ENCODE peak calls at places on chromosomes 1 and 21, in four cellular contexts. H is fibroblast of lung, F is lung, G is A549. M is an unnamed sample.

GRCh38 chr1:94654031-94654430 is 112.5 kb upstream of the F3 start:
- DNase-seq in H (peak; percentile 79), F (peak; percentile 29), G (peak; percentile 38), M (no peak)

GRCh38 chr1:44013949-44014348 is 17.3 kb downstream of the SLC6A9 start:
- DNase-seq in H (no peak), F (no peak), G (no peak), M (no peak)

GRCh38 chr1:169576241-169576933 is 9.9 kb downstream of the F5 start:
- DNase-seq in H (no peak), F (no peak), G (no peak), M (no peak)

GRCh38 chr1:201707027-201707426 is 121.9 kb upstream of the IPO9 start:
- DNase-seq in H (no peak), F (no peak), G (no peak), M (no peak)

GRCh38 chr1:117860906-117861610 is 68.4 kb downstream of the GDAP2 start:
- DNase-seq in H (peak; percentile 43), F (no peak), G (no peak), M (no peak)

GRCh38 chr1:1325288-1326074 is 879 bp downstream of the CPTP start:
- DNase-seq in H (no peak), F (no peak), G (no peak), M (no peak)

GRCh38 chr1:156961709-156962108 is 41.3 kb downstream of the LRRC71 start:
- DNase-seq in H (no peak), F (no peak), G (peak; percentile 41), M (no peak)

GRCh38 chr21:32585042-32585710 is at the start of gene TCP10L:
- DNase-seq in H (no peak), F (no peak), G (no peak), M (no peak)

GRCh38 chr1:152481869-152482664 is 28.5 kb upstream of the LCE5A start:
- DNase-seq in H (no peak), F (no peak), G (no peak), M (no peak)

GRCh38 chr1:248393050-248393449 is 9.8 kb upstream of the OR2T1 start:
- DNase-seq in H (no peak), F (no peak), G (no peak), M (no peak)

GRCh38 chr1:1291611-1292441 is 11.6 kb downstream of the SCNN1D start:
- DNase-seq in H (peak; percentile 61), F (peak; percentile 74), G (peak; percentile 69), M (peak; percentile 71)

GRCh38 chr21:32468567-32469175 is 56.2 kb downstream of the EVA1C start:
- DNase-seq in H (no peak), F (no peak), G (no peak), M (no peak)

GRCh38 chr21:44548922-44549321 is 2.4 kb downstream of the KRTAP10-2 start:
- DNase-seq in H (peak; percentile 9), F (peak; percentile 24), G (no peak), M (no peak)

GRCh38 chr1:201530741-201531521 is 8.0 kb upstream of the NAV1 start:
- DNase-seq in H (peak; percentile 82), F (peak; percentile 69), G (peak; percentile 75), M (peak; percentile 33)

GRCh38 chr1:28582248-28582615 is 9.8 kb upstream of the RAB42 start:
- DNase-seq in H (peak; percentile 43), F (no peak), G (peak; percentile 32), M (no peak)

GRCh38 chr21:25911730-25912401 is 177.1 kb downstream of the GABPA start:
- DNase-seq in H (peak; percentile 68), F (no peak), G (no peak), M (no peak)

GRCh38 chr21:39666026-39666425 is 53.3 kb downstream of the B3GALT5 start:
- DNase-seq in H (no peak), F (no peak), G (no peak), M (no peak)

GRCh38 chr1:12511516-12512468 is 106.2 kb downstream of the DHRS3 start:
- DNase-seq in H (peak; percentile 44), F (no peak), G (no peak), M (no peak)

GRCh38 chr1:119008483-119009299 is 20.5 kb upstream of the TBX15 start:
- DNase-seq in H (peak; percentile 47), F (no peak), G (peak; percentile 37), M (no peak)

GRCh38 chr1:6488602-6489382 is 2.7 kb downstream of the PLEKHG5 start:
- DNase-seq in H (no peak), F (no peak), G (no peak), M (no peak)

GRCh38 chr1:22398656-22399420 is 52.8 kb upstream of the ZBTB40 start:
- DNase-seq in H (peak; percentile 49), F (no peak), G (no peak), M (no peak)

GRCh38 chr1:53583021-53583902 is 124.1 kb downstream of the DMRTB1 start:
- DNase-seq in H (no peak), F (no peak), G (no peak), M (no peak)

GRCh38 chr1:160748877-160749269 is 9.8 kb downstream of the SLAMF7 start:
- DNase-seq in H (no peak), F (no peak), G (peak; percentile 12), M (no peak)

GRCh38 chr1:200184196-200184595 is 156.7 kb downstream of the NR5A2 start:
- DNase-seq in H (peak; percentile 64), F (peak; percentile 92), G (peak; percentile 83), M (no peak)

GRCh38 chr1:43329995-43330751 is 7.4 kb upstream of the MPL start:
- DNase-seq in H (peak; percentile 88), F (peak; percentile 50), G (no peak), M (no peak)

GRCh38 chr21:26918318-26919065 is 48.4 kb downstream of the ADAMTS5 start:
- DNase-seq in H (peak; percentile 15), F (no peak), G (no peak), M (no peak)

GRCh38 chr1:230416430-230416829 is 9.7 kb downstream of the PGBD5 start:
- DNase-seq in H (no peak), F (no peak), G (no peak), M (no peak)

DNA sequence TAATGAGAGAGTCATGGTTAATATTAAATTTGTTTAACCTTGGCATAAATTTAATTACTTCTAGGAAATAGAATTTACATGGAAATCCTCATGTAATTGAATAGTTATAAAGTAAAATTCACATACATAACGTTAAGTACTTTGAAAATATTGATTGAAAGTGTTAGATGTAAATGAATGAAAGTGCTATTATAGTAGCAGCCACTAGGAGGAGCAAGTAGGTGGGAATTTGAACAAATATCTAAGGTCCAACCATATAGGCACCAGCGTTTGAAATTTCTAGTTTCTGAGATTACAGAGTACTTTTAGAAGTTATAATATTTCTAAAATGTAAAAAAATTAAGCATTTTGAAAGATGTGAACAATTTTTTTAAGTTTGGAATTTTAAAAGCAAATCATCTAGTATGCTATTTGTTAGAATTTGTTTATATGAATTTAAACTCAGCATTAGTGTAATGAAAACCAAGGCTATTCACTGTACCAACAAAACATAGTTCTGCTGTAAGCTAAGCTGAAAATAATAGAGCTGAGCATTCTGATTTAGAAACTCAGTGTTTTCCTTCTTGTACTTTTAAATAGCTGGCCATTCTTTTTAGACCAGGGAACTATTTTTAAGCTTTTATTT is 3.3 kb downstream of the B3GALT2 start:
- DNase-seq in H (peak; percentile 39), F (no peak), G (peak; percentile 54), M (no peak)
- H3K4me3 ChIP-seq in H (peak overlapping the region; percentile 8), F (no peak overlapping the region), G (no peak overlapping the region), M (no peak overlapping the region)

GRCh38 chr1:35563166-35563565 is 5.6 kb downstream of the NCDN start:
- DNase-seq in H (no peak), F (no peak), G (no peak), M (no peak)

GRCh38 chr1:35561972-35562680 is 4.5 kb downstream of the NCDN start:
- DNase-seq in H (no peak), F (no peak), G (no peak), M (no peak)

GRCh38 chr1:35559317-35559944 is 1.8 kb downstream of the NCDN start:
- DNase-seq in H (no peak), F (no peak), G (no peak), M (no peak)

GRCh38 chr1:35560256-35561225 is 2.9 kb downstream of the NCDN start:
- DNase-seq in H (no peak), F (no peak), G (no peak), M (no peak)

DNA sequence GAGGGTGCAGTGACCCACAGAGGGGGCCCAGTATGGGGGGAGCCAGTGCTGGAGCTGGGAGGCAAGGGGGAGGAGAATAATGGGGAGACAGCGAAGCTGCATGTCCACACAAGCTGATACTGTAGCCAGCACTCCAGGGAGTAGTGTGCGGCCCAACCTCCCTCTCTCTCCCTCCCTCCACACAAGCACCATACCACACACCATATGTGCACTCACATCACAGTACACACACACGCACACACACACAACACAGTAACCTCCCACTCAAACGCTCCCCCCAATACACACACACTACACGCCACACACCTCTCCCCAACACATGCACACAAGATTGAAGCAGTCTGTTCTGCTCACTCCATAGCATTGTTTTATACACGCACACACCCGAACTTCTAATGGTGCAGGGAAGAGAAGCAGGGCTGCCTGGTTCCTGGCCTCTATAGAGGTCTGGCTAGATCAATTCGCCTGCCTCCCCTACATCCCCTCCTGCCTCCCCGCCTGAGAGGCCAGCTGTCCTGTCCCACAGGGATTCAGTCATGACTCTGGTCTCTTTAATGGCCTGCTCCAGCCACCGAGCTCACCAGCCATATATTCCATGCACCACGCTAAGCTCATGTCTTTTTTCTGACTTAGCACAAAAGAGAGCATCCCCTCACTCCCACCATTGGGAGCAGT is 3.8 kb downstream of the NCDN start:
- DNase-seq in H (no peak), F (no peak), G (no peak), M (no peak)
- H3K4me3 ChIP-seq in H (no peak overlapping the region), F (no peak overlapping the region), G (no peak overlapping the region), M (no peak overlapping the region)

GRCh38 chr21:38123626-38124025 is 133.2 kb upstream of the KCNJ15 start:
- DNase-seq in H (no peak), F (no peak), G (no peak), M (no peak)

GRCh38 chr21:38119793-38120192 is 137.0 kb upstream of the KCNJ15 start:
- DNase-seq in H (no peak), F (no peak), G (no peak), M (no peak)

GRCh38 chr21:38115870-38116269 is 140.9 kb upstream of the KCNJ15 start:
- DNase-seq in H (no peak), F (no peak), G (no peak), M (no peak)

GRCh38 chr21:38121888-38122705 is 134.7 kb upstream of the KCNJ15 start:
- DNase-seq in H (peak; percentile 36), F (no peak), G (no peak), M (no peak)

DNA sequence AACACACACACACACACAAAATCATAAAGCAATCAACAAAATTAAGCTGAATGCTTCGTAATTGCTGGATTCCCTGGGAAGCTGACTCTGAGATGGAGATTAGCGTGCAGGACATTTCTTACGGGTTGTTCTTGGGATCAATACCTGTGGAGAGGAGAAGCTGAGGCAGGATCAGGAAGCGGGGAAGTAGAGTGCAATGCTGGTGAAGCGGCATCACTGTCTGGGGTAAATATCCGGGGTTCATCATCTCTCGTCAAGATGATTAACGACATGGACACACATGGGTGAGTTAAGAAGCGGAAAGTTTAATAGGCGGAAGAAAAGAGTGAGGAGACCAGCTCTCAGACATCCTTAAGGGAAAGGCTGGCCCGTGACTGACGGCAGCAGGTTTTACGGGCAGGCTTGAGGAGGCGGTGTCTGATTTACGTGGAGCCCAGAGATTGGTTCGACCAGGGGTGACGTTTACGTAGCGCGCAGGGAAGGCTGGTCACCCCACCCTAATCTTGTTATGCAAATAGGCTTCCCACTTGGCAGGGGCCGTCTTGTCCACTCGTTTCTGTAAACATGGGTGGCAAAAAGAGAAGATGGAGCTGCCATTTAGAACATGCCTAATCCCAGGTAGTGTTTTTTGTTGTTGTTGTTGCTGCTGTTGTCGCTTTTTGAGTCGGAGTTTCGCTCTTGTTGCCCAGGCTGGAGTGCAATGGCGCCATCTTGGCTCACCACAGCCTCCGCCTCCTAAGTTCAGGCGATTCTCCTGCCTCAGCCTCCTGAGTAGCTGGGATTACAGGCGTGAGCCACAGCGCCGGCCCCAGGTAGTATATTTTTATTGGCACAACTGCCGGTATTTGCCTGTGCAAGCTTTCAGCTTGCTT is 135.6 kb upstream of the KCNJ15 start:
- DNase-seq in H (no peak), F (no peak), G (no peak), M (no peak)
- H3K4me3 ChIP-seq in H (no peak overlapping the region), F (no peak overlapping the region), G (no peak overlapping the region), M (no peak overlapping the region)

GRCh38 chr1:227316941-227317540 is 1.3 kb downstream of the CDC42BPA start:
- DNase-seq in H (peak; percentile 39), F (no peak), G (peak; percentile 28), M (no peak)
- H3K4me3 ChIP-seq in H (peak overlapping the region; percentile 93), F (peak overlapping the region; percentile 47), G (peak overlapping the region; percentile 84), M (no peak overlapping the region)